ENCODE peak calls at places on chromosomes 12 and 14, in eight cellular contexts. A, S, H, W, F, G, K and D are unnamed samples.
A peak's percentile ranks its signal among the peaks of the same experiment; 100 is the strongest.

GRCh38 chr14:57749267-57749666 is 116.6 kb downstream of the SLC35F4 start:
- DNase-seq in A (no peak), S (no peak), H (no peak), W (no peak), F (no peak), G (no peak), K (no peak), D (no peak)

GRCh38 chr12:49763006-49763591 is 21.7 kb downstream of the TMBIM6 start:
- DNase-seq in A (no peak), S (peak; percentile 39), H (no peak), W (peak; percentile 60), F (peak; percentile 55), G (peak; percentile 67), K (peak; percentile 39), D (no peak)

GRCh38 chr12:3168223-3168770 is 91.1 kb downstream of the TSPAN9 start:
- DNase-seq in A (no peak), S (no peak), H (no peak), W (no peak), F (no peak), G (no peak), K (no peak), D (no peak)

GRCh38 chr14:104980601-104981531 is 2.7 kb upstream of the AHNAK2 start:
- DNase-seq in A (no peak), S (no peak), H (no peak), W (no peak), F (no peak), G (no peak), K (no peak), D (no peak)

GRCh38 chr12:40691913-40692616 is at the start of gene CNTN1:
- DNase-seq in A (no peak), S (peak; percentile 78), H (peak; percentile 36), W (peak; percentile 54), F (peak; percentile 46), G (peak; percentile 48), K (peak; percentile 0), D (no peak)

GRCh38 chr14:75258079-75258802 is 20.4 kb upstream of the FOS start:
- DNase-seq in A (no peak), S (peak; percentile 49), H (no peak), W (peak; percentile 81), F (peak; percentile 64), G (peak; percentile 46), K (peak; percentile 59), D (no peak)

GRCh38 chr14:59333668-59334067 is 131.5 kb downstream of the GPR135 start:
- DNase-seq in A (no peak), S (no peak), H (no peak), W (peak; percentile 65), F (peak; percentile 67), G (no peak), K (peak; percentile 95), D (no peak)

GRCh38 chr12:119578112-119578511 is 15.5 kb upstream of the TMEM233 start:
- DNase-seq in A (no peak), S (no peak), H (peak; percentile 34), W (no peak), F (no peak), G (no peak), K (no peak), D (no peak)

GRCh38 chr12:110355080-110355479 is 48.4 kb downstream of the ANAPC7 start:
- DNase-seq in A (no peak), S (no peak), H (peak; percentile 32), W (no peak), F (no peak), G (no peak), K (no peak), D (no peak)

GRCh38 chr12:122028601-122029560 is 7.2 kb downstream of the BCL7A start:
- DNase-seq in A (no peak), S (no peak), H (no peak), W (no peak), F (no peak), G (no peak), K (no peak), D (no peak)

DNA sequence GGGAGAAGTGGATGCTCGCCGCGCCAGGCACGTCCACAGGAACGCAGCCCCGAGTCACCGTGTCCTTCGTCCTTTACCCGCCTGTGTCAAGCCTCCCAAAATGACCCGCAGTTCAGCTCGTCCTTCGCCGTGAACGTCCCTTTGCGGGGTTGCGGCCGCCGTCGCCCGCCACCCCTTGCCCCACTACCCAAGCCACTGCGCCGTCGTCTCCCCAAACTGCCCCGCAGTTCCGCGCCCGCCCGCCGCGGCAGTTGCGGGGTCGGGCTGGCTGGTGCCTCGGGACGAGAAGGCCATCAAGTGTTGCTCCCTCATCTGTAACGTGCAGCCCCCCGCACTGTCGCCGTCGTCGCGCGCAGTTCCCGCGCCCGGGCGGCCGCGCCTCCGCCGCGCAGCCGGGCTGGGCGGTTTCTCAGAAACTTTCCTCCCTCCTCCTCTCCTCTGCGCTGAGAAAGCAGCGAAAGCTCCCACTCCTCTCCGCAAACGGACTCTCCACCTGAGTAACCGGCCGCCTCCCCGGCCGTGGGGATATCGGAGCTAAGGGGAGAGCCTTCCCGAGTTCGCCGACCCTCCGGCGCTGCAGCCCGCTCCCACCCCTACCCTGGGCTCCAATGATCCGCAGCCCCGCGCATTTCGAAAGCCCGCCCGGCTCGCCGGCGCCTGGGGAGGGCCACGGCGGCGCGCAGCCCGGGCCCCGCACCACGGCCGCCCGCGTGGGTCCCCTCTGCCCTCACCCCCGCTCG is 6.7 kb downstream of the CDKN1B start:
- DNase-seq in A (no peak), S (peak; percentile 48), H (no peak), W (peak; percentile 54), F (no peak), G (no peak), K (peak; percentile 25), D (no peak)
- TF ChIP-seq POLR2A in A (peak; percentile 31), S (no peak), H (no peak), W (peak; percentile 40), F (no peak), G (no peak), K (no peak), D (peak; percentile 46)

GRCh38 chr12:65566776-65567175 is 257.5 kb upstream of the HMGA2 start:
- DNase-seq in A (no peak), S (no peak), H (no peak), W (no peak), F (no peak), G (no peak), K (peak; percentile 45), D (no peak)

GRCh38 chr12:65557425-65558167 is 266.7 kb upstream of the HMGA2 start:
- DNase-seq in A (no peak), S (no peak), H (no peak), W (no peak), F (no peak), G (no peak), K (no peak), D (no peak)

GRCh38 chr12:65565601-65566560 is 258.4 kb upstream of the HMGA2 start:
- DNase-seq in A (no peak), S (no peak), H (no peak), W (no peak), F (no peak), G (no peak), K (peak; percentile 99), D (no peak)

GRCh38 chr12:65556676-65557424 is 267.4 kb upstream of the HMGA2 start:
- DNase-seq in A (peak; percentile 0), S (peak; percentile 59), H (peak; percentile 80), W (peak; percentile 67), F (peak; percentile 74), G (peak; percentile 57), K (peak; percentile 85), D (peak; percentile 41)

DNA sequence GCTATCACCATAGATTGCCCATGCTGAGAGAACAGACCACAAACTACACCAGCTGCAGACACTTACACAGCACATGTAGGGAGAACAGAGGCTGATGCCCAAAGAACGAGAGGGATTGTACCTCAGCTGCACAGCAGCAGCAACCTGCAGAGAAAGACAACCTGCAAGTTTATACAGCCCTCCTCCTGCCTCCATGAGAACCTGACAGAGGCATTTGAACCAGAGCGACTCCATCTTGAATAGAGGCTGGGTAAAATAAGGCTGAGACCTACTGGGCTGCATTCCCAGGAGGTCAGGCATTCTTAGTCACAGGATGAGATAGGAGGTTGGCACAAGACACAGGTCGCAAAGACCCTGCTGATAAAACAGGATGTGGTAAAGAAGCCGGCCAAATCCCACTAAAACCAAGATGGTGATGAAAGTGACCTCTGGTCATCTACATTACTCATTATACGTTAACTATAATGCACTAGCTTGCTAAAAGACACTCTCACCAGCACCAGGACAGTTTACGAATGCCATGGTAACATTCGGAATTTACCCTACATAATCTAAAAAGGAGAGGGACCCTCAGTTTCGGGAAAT is 262.4 kb upstream of the HMGA2 start:
- DNase-seq in A (no peak), S (no peak), H (no peak), W (no peak), F (no peak), G (no peak), K (peak; percentile 93), D (no peak)
- TF ChIP-seq POLR2A in A (no peak), S (no peak), H (no peak), W (no peak), F (no peak), G (no peak), K (no peak), D (no peak)

DNA sequence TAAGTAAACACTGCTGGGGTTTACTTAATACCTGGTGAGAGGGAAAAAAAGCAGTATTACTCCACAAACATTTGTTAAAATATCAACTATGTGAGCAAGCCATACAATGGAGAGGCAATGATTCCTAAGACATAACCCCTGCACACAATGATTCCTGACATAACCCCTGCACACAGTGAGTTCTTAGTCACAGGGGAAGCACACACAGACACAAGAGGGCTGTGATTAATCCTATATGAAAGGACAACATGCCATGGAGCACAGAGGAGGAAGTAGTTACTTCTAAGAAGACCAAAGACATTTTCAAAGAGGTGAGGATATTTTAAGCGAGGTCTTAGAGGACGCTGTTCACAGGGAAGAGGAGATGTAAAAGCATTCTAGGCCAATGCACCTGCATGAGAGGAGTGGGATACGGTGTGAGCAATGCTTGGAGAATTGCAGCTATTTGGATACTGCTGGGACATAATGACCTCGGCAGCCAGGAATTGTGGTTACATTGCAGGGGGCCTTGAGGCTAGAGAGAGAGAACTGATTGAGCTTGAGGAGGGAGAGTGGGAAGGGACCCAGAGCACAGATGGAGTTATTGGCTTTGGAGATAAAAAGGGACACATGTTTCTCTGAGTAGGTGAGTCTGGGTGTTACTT is 211.9 kb downstream of the APAF1 start:
- DNase-seq in A (no peak), S (no peak), H (no peak), W (no peak), F (no peak), G (no peak), K (no peak), D (no peak)
- TF ChIP-seq POLR2A in A (no peak), S (no peak), H (no peak), W (no peak), F (no peak), G (no peak), K (no peak), D (no peak)

DNA sequence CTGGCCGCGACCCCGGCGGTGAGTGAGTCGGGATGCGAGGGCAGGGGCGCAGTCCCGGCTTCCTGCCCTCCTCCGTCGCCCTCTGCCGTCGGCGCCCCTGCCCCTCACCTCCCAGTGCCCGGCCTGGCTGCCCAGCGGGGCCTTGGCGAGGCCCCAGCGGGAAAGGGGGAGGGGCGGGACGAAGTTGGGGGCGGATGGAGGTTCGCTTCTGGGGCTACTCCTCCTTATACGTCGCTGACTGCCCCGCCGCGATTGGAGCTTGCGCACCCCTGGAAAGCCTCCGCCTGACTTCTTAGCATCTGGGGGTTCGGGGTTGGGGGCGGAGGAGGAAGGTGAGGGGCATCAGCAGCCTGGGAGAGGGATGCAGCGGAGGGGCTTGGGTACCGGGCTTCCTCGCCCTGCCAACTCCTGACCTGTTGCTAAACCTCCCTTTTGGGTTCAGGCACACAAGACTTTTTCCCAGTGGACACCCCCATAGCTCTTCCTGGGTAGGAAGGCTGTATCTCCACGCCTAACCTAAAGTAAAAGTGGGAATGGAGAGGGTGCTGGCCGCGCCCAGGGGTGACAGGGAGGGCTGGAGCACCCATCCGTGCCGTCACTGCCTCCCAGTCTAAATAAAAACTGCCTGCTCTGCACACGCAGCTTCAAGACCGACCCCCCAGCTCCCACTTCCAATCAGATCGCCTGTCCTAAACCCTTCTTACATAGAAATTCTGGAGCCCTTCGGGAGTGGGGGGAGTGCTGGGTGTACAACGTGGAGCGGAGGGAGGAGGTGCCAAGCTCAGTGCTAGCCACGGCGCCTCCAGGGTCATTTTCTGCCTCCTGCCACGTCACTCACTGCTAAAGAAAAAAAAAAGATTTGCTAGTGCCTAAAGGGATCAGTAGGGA is 585 bp downstream of the TMEM263 start:
- DNase-seq in A (no peak), S (peak; percentile 70), H (peak; percentile 73), W (peak; percentile 76), F (peak; percentile 46), G (peak; percentile 48), K (peak; percentile 90), D (peak; percentile 57)
- TF ChIP-seq POLR2A in A (peak; percentile 30), S (peak; percentile 50), H (no peak), W (peak; percentile 33), F (peak; percentile 18), G (no peak), K (peak; percentile 88), D (peak; percentile 63)